ENCODE peak calls at places on chromosomes 11 and 22, in seven cellular contexts. A is psoas muscle; F is naive thymus-derived CD4-positive, alpha-beta T cell; M is cardiac muscle cell; S is heart right ventricle; Q is body of pancreas; E is kidney epithelial cell. Z is an unnamed sample. For H3K36me3, the result is how much of the 10 kb centered on the place peaks cover.

GRCh38 chr11:79094601-79095000 is 346.2 kb downstream of the TENM4 start:
- DNase-seq in A (no peak), F (no peak), M (no peak), S (no peak), Q (no peak), E (no peak), Z (no peak)

GRCh38 chr11:6404341-6405038 is 14.2 kb downstream of the SMPD1 start:
- DNase-seq in A (no peak), F (peak), M (no peak), S (no peak), Q (no peak), E (no peak), Z (no peak)

GRCh38 chr11:92667446-92668165 is 301.8 kb upstream of the MTNR1B start:
- DNase-seq in A (no peak), F (no peak), M (no peak), S (no peak), Q (no peak), E (no peak), Z (no peak)

GRCh38 chr11:107691003-107691402 is 20.9 kb downstream of the SLN start:
- DNase-seq in A (no peak), F (no peak), M (no peak), S (no peak), Q (no peak), E (no peak), Z (no peak)

GRCh38 chr11:34154059-34154875 is 48.8 kb downstream of the NAT10 start:
- DNase-seq in A (peak), F (no peak), M (no peak), S (no peak), Q (no peak), E (no peak), Z (no peak)

GRCh38 chr11:122791836-122792235 is 46.5 kb upstream of the CRTAM start:
- DNase-seq in A (no peak), F (no peak), M (no peak), S (no peak), Q (no peak), E (no peak), Z (no peak)

GRCh38 chr11:66367561-66368312 is 3.8 kb downstream of the SLC29A2 start:
- DNase-seq in A (peak), F (no peak), M (no peak), S (no peak), Q (no peak), E (no peak), Z (no peak)

GRCh38 chr11:102824541-102824940 is 18.9 kb downstream of the MMP3 start:
- DNase-seq in A (no peak), F (no peak), M (no peak), S (no peak), Q (no peak), E (no peak), Z (no peak)

GRCh38 chr11:95922099-95922498 is 1.8 kb downstream of the MTMR2 start:
- DNase-seq in A (no peak), F (no peak), M (no peak), S (no peak), Q (no peak), E (no peak), Z (no peak)

GRCh38 chr11:9765320-9766101 is 101.6 kb downstream of the SWAP70 start:
- DNase-seq in A (peak), F (no peak), M (peak), S (peak), Q (peak), E (no peak), Z (no peak)

GRCh38 chr11:114179234-114179941 is 116.8 kb upstream of the NNMT start:
- DNase-seq in A (peak), F (peak), M (peak), S (peak), Q (peak), E (no peak), Z (peak)

GRCh38 chr22:26174280-26174679 is 5.0 kb downstream of the SEZ6L start:
- DNase-seq in A (no peak), F (no peak), M (peak), S (no peak), Q (no peak), E (no peak), Z (no peak)

GRCh38 chr22:44091021-44091721 is 67.1 kb downstream of the PARVB start:
- DNase-seq in A (peak), F (peak), M (peak), S (no peak), Q (no peak), E (no peak), Z (no peak)

GRCh38 chr11:490186-490929 is 16.7 kb downstream of the RNH1 start:
- DNase-seq in A (peak), F (no peak), M (no peak), S (no peak), Q (no peak), E (no peak), Z (no peak)

GRCh38 chr11:492416-493226 is 14.4 kb downstream of the RNH1 start:
- DNase-seq in A (peak), F (no peak), M (no peak), S (no peak), Q (no peak), E (peak), Z (no peak)

GRCh38 chr11:491358-491757 is 15.7 kb downstream of the RNH1 start:
- DNase-seq in A (no peak), F (no peak), M (no peak), S (no peak), Q (no peak), E (no peak), Z (no peak)

GRCh38 chr11:489610-490185 is 17.3 kb downstream of the RNH1 start:
- DNase-seq in A (peak), F (no peak), M (no peak), S (no peak), Q (no peak), E (no peak), Z (no peak)

GRCh38 chr11:490930-491260 is 16.1 kb downstream of the RNH1 start:
- DNase-seq in A (no peak), F (no peak), M (no peak), S (no peak), Q (no peak), E (no peak), Z (no peak)
- H3K36me3 ChIP-seq in A (under half), F (under half), M (under half), S (under half), Q (under half), E (under half), Z (under half)

GRCh38 chr11:133934096-133934495 is 22.7 kb downstream of the IGSF9B start:
- DNase-seq in A (no peak), F (no peak), M (no peak), S (no peak), Q (no peak), E (no peak), Z (no peak)
- H3K36me3 ChIP-seq in A (under half), F (under half), M (under half), S (under half), Q (under half), E (under half), Z (under half)

DNA sequence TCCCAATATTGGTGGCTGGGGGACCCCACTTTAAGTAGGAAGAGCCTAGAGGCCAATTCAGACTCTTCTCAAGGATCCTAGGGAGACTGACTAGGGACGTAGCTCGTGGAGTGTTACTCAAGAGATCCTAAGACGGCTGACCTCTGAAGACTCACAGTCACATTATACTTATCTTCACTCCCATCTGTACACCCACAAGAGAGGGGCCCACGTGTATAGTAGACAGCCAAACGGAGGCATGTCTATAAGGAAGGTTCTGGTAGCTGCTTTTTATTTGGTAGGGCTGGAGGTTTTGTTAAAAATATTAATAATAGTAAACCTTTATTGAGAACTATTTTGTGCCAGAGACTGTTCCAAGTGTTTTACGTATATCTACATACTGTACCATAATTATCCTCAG is 22.9 kb upstream of the APOA1 start:
- DNase-seq in A (no peak), F (no peak), M (no peak), S (no peak), Q (no peak), E (no peak), Z (no peak)
- H3K36me3 ChIP-seq in A (under half), F (under half), M (half or more), S (half or more), Q (under half), E (under half), Z (under half)

DNA sequence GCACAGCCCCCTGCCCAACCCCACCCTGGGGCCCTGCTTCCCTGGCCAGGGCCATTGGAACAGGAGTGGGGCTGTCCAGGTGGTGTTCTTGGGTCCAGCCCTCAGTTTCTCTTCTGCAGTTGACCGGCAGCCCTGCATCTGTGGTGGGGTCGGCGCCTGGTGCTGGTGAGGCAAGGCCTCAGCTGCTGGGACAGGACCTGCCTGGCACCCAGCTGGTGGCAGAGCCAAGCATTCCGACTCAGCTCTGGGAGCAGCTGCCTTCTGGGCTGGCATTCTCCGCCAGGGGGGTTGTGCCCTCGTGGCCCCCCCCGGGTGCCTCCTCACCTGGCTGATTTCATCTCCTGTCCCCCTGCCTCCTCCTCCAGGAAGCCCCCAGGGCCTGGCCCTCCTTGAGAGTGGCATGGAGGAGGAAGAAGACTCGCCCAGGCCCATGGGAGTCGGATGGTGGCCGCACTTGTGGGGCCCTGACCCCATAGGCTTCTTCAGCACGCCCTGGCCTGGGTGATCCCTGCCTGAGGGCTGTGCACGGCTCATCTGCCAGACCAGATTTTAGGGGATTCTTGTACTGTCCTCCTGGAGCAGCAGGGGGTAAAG is 11.4 kb downstream of the CD81 start:
- DNase-seq in A (no peak), F (no peak), M (no peak), S (no peak), Q (no peak), E (no peak), Z (no peak)
- H3K36me3 ChIP-seq in A (under half), F (under half), M (under half), S (under half), Q (under half), E (under half), Z (under half)

DNA sequence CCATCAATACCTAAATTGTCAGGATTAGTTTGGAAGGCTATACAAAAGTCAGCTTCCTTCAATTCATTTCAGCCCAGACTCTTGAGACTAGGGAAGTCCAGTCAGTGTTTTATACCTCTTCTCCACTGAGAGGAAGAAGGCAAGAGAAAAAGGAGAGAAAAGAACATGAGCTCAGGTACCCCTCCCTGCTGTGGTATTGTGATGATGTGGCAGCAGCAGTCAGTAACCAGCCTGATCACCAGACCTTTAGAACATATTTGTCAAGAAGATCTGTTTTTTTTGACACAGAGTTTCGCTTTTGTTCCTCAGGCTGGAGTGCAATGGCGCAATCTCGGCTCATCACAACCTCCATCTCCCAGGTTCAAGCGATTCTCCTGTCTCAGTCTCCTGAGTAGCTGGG is 21.2 kb upstream of the RPS13 start:
- DNase-seq in A (no peak), F (no peak), M (no peak), S (no peak), Q (no peak), E (no peak), Z (no peak)
- H3K36me3 ChIP-seq in A (under half), F (under half), M (half or more), S (half or more), Q (under half), E (under half), Z (under half)

DNA sequence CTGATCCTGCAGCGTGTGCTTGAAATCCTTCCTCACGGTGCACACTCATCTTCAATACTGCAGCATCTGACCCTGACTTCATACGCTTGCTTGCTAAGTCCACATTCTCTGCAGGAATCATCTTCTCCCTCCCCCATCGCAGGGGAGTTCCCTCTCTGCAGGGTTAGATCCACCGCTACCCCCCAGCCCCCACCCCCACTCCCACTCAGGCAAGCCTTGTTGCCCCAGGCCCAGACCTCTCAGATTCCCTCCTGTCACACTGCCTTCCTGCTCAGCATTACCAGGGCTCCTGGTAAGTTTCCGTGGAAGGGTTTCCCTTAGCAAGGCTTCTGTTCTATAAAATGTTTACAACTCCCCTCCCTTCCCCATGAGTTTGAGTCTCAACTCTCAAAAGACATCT is 92.4 kb downstream of the ATXN10 start:
- DNase-seq in A (no peak), F (no peak), M (no peak), S (no peak), Q (no peak), E (no peak), Z (no peak)
- H3K36me3 ChIP-seq in A (under half), F (under half), M (under half), S (under half), Q (under half), E (under half), Z (under half)

GRCh38 chr11:590997-591396 is 14.7 kb downstream of the PHRF1 start:
- DNase-seq in A (no peak), F (no peak), M (no peak), S (no peak), Q (no peak), E (no peak), Z (no peak)
- H3K36me3 ChIP-seq in A (under half), F (under half), M (under half), S (half or more), Q (under half), E (under half), Z (half or more)

DNA sequence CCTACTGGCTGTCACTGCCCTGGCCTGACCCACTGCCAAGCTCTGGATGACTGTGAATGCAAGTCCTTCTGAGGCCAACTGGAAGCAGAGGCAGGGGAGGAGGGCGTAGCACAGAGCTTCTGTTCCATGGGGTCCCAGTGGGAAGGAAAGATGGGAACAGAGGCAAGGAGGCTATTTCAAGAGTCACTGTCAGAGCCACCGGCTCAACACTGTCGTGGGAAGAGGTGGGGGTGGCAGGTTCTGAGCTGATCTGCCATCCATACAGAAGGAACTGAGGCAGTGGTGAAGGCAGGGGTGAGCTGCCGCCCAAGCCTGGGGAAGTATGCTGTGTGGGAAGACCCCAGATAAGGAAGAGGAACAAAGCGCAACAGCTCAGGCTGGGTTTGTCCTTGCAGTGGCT is 54.7 kb downstream of the SGSM3 start:
- DNase-seq in A (no peak), F (no peak), M (no peak), S (no peak), Q (no peak), E (no peak), Z (no peak)
- H3K36me3 ChIP-seq in A (under half), F (half or more), M (under half), S (under half), Q (under half), E (under half), Z (half or more)

DNA sequence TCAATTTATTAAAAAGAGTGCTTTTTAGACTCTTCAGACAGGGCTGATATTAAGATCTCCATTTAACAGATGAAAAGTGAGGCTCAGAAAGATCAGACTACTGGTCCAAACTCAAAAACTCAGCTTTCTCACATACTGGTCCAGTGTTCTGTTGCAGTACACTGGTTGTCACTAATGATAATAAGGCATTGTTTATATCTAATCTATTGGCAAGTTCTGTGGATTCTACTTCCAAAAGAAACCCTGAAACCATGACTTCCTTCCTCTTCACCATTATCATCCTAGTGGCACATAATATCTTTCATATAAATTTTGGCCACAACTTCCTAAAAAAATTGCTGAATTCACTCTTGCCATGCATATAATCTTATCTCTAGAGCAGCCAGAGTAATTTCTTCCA is 36.9 kb downstream of the F2 start:
- DNase-seq in A (no peak), F (no peak), M (no peak), S (no peak), Q (no peak), E (no peak), Z (no peak)
- H3K36me3 ChIP-seq in A (under half), F (under half), M (half or more), S (half or more), Q (under half), E (under half), Z (under half)

Z was measured in lung.